ENCODE peak calls at places on chromosomes 4 and X, in five cellular contexts. C, A, D, R and E are unnamed samples.
A peak's percentile ranks its signal among the peaks of the same experiment; 100 is the strongest.

GRCh38 chrX:30822068-30822671 is 66.9 kb downstream of the TAB3 start:
- DNase-seq in A (no peak), R (no peak), D (no peak), C (no peak), E (no peak)

GRCh38 chr4:985123-985830 is 1.6 kb upstream of the IDUA start:
- DNase-seq in D (peak; percentile 77), C (peak; percentile 94), R (peak; percentile 69), A (peak; percentile 79), E (no peak)

GRCh38 chr4:168247603-168248002 is 70.9 kb downstream of the DDX60 start:
- DNase-seq in A (no peak), D (no peak), R (no peak), C (no peak), E (no peak)

GRCh38 chrX:133726211-133726630 is 259.2 kb downstream of the GPC3 start:
- DNase-seq in A (no peak), R (no peak), D (no peak), C (no peak), E (no peak)

GRCh38 chr4:143700060-143700419 is 435 bp downstream of the FREM3 start:
- DNase-seq in R (peak; percentile 29), D (peak; percentile 59), A (peak; percentile 34), C (no peak), E (peak; percentile 21)

GRCh38 chr4:86910369-86910768 is 18.1 kb upstream of the C4orf36 start:
- DNase-seq in A (no peak), D (no peak), R (no peak), C (no peak), E (no peak)

GRCh38 chr4:22515888-22516541 is at the start of gene ADGRA3:
- DNase-seq in R (peak; percentile 90), D (peak; percentile 88), A (peak; percentile 56), C (peak; percentile 89), E (peak; percentile 78)

GRCh38 chr4:78622253-78622979 is 70.8 kb downstream of the ANXA3 start:
- DNase-seq in D (no peak), A (no peak), R (no peak), C (no peak), E (no peak)

GRCh38 chr4:139599594-139600374 is 43.8 kb upstream of the SETD7 start:
- DNase-seq in R (no peak), A (no peak), C (no peak), D (no peak), E (no peak)

GRCh38 chrX:73944582-73944947 is 359.4 kb upstream of the ZCCHC13 start:
- DNase-seq in R (peak; percentile 32), C (no peak), D (no peak), A (no peak), E (no peak)

GRCh38 chr4:40432504-40432903 is 97.4 kb downstream of the CHRNA9 start:
- DNase-seq in A (no peak), C (no peak), R (no peak), D (no peak), E (no peak)

GRCh38 chrX:134174859-134175258 is 62.1 kb upstream of the CCDC160 start:
- DNase-seq in R (peak; percentile 53), A (no peak), C (no peak), D (no peak), E (no peak)

GRCh38 chr4:176042195-176042594 is 23.4 kb upstream of the WDR17 start:
- DNase-seq in R (no peak), A (no peak), D (no peak), C (no peak), E (no peak)

GRCh38 chr4:6771229-6771671 is 11.3 kb upstream of the KIAA0232 start:
- DNase-seq in D (peak; percentile 96), C (no peak), R (no peak), A (no peak), E (no peak)

GRCh38 chr4:48602222-48602621 is 112.2 kb downstream of the ZAR1 start:
- DNase-seq in R (no peak), A (no peak), D (no peak), C (no peak), E (no peak)

GRCh38 chrX:110743679-110744340 is 51.8 kb downstream of the CHRDL1 start:
- DNase-seq in A (no peak), D (no peak), R (no peak), C (no peak), E (no peak)

GRCh38 chr4:1987296-1987695 is 21.5 kb downstream of the NELFA start:
- DNase-seq in D (no peak), C (peak; percentile 75), A (no peak), R (no peak), E (no peak)

GRCh38 chrX:114717921-114718320 is 134.0 kb downstream of the HTR2C start:
- DNase-seq in R (peak; percentile 44), D (no peak), A (no peak), C (no peak), E (peak; percentile 46)
- TF ChIP-seq CTCF in R (peak; percentile 20), D (no peak), A (peak; percentile 39), C (no peak), E (peak; percentile 54)

DNA sequence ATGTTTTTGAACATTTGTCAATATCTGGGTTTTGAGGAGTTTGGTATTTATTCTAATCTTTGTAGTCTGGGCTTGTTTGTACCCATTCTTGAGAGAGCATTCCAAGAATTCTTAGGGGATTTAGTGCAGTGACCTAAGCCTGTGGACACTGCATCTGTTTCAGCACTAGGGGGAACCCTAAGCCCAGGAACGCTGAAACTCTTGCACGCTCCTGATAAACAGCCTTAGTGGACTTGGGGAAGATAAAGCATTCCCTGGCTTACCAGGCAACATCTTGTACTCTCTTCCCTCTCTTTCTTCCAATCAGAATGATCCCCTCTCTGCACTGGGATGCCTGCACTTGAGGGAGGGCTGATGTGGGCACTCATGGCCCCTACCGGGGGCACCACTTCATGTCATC is 654.9 kb upstream of the HTR2C start:
- DNase-seq in D (no peak), R (peak; percentile 76), A (peak; percentile 7), C (no peak), E (no peak)
- TF ChIP-seq CTCF in D (no peak), R (peak; percentile 68), A (peak; percentile 40), C (no peak), E (no peak)

GRCh38 chr4:145870155-145871020 is 68.2 kb downstream of the ZNF827 start:
- DNase-seq in A (no peak), C (no peak), D (no peak), R (no peak), E (no peak)

GRCh38 chr4:145865274-145865941 is 73.2 kb downstream of the ZNF827 start:
- DNase-seq in C (no peak), A (no peak), D (no peak), R (no peak), E (no peak)

GRCh38 chr4:145871209-145871608 is 67.4 kb downstream of the ZNF827 start:
- DNase-seq in R (no peak), A (no peak), C (no peak), D (no peak), E (no peak)

GRCh38 chr4:145867416-145867815 is 71.2 kb downstream of the ZNF827 start:
- DNase-seq in C (no peak), D (no peak), A (no peak), R (no peak), E (no peak)

DNA sequence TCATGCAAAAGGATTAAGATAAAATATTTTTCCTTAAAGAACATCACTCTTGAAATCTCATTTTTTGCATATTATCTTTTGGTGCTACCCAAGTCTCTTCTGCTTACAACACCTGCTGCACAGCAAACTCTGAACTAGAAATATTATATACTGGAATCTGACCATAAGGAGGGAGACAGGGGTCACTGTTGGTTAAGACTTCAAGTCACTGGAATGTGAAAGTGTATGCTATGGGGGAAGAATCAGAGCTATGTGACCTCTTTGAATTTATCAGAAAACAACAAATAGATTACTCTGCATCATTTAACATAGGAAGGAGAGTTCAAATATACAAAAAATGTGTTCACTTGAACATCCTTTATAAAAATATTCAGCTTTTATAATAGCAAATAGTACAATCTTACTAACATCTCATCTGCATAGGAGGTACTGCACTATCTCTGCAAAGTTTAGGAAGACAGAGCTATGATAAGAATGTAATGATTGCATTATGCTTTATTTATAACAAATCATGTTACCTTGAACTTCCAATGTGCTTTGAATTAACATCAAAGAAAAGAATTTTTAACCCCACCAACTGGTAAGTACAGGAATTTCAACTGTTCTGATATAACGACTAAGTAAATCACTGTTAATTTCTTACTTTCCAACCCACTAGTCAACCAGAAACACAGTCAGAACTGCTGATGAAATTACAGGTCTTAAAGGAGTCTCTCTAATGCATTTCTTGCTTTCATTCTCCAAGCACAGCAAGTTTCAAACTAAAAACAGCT is 69.8 kb downstream of the ZNF827 start:
- DNase-seq in D (no peak), A (no peak), R (peak; percentile 16), C (no peak), E (no peak)
- TF ChIP-seq CTCF in D (no peak), A (peak; percentile 10), R (peak; percentile 27), C (no peak), E (peak; percentile 34)

GRCh38 chrX:153651540-153652079 is 4.6 kb downstream of the DUSP9 start:
- DNase-seq in A (no peak), C (peak; percentile 48), R (no peak), D (peak; percentile 37), E (peak; percentile 28)
- TF ChIP-seq CTCF in A (no peak), C (no peak), R (peak; percentile 18), D (no peak), E (peak; percentile 20)

GRCh38 chrX:38224160-38224559 is 3.5 kb upstream of the SRPX start:
- DNase-seq in R (no peak), C (no peak), D (no peak), A (no peak), E (no peak)
- TF ChIP-seq CTCF in R (no peak), C (no peak), D (no peak), A (no peak), E (no peak)

DNA sequence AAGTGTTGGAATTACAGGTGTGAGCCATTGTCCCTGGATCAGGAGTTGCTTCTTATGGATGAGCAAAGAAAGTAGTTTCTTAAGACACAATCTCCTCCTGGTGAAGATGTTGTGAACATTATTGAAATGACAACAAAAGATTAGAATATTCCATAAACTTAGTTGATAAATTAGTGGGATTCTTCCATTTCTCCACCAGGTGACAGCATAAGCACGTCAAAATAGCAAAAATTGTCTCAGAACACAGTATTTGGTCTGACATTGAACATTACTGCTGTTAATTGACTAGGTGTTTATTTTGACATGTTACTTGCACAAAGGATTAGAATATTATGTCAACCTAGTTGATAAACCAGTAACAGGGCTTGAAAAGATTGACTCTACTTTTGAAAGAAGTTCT is 21.6 kb downstream of the CLDN34 start:
- DNase-seq in R (no peak), D (no peak), C (no peak), A (no peak), E (no peak)
- TF ChIP-seq CTCF in R (peak; percentile 32), D (peak; percentile 32), C (no peak), A (no peak), E (peak; percentile 51)